ENCODE peak calls at places on chromosomes 13 and 19, in seven cellular contexts. J is NCI-H345; C is H7; S is stimulated activated effector memory CD8-positive, alpha-beta T cell treated with anti-CD3 and anti-CD28 coated beads, Interleukin-12 subunit alpha, Interleukin-12 subunit beta, amount 100 ng/mL, for 72 hours; Z is stimulated activated CD8-positive, alpha-beta memory T cell treated with anti-CD3 and anti-CD28 coated beads, Interleukin-2, amount 100 ng/mL, for 48 hours; P is activated naive CD4-positive, alpha-beta T cell treated with anti-CD3 and anti-CD28 coated beads for 36 hours; F is stimulated activated CD4-positive, alpha-beta T cell treated with anti-CD3 and anti-CD28 coated beads, TNF-alpha, amount 100 ng/mL, for 4 hours. K is an unnamed sample.

GRCh38 chr13:65638572-65639168 is 1591.5 kb downstream of the PCDH9 start:
- DNase-seq in J (no peak), C (peak; percentile 7), S (no peak), Z (no peak), P (no peak), F (no peak), K (no peak)

GRCh38 chr13:26785845-26786630 is 25.5 kb upstream of the GPR12 start:
- DNase-seq in J (peak; percentile 82), C (peak; percentile 48), S (peak; percentile 10), Z (peak; percentile 24), P (peak; percentile 70), F (peak; percentile 10), K (no peak)

GRCh38 chr19:5665781-5666513 is 14.4 kb downstream of the MICOS13 start:
- DNase-seq in J (no peak), C (no peak), S (no peak), Z (no peak), P (no peak), F (no peak), K (no peak)

GRCh38 chr13:101917475-101917810 is 465.0 kb downstream of the ITGBL1 start:
- DNase-seq in J (peak; percentile 96), C (peak; percentile 36), S (no peak), Z (no peak), P (no peak), F (no peak), K (no peak)

GRCh38 chr13:49938921-49939320 is 2.8 kb upstream of the SPRYD7 start:
- DNase-seq in J (no peak), C (no peak), S (no peak), Z (no peak), P (no peak), F (no peak), K (no peak)

GRCh38 chr19:1874554-1875185 is 10.6 kb downstream of the ABHD17A start:
- DNase-seq in J (no peak), C (no peak), S (no peak), Z (no peak), P (no peak), F (no peak), K (no peak)

GRCh38 chr19:4638828-4639530 is at the start of gene TNFAIP8L1:
- DNase-seq in J (peak; percentile 97), C (peak; percentile 100), S (peak; percentile 99), Z (peak; percentile 100), P (peak; percentile 99), F (peak; percentile 99), K (peak; percentile 100)

GRCh38 chr13:113491418-113491883 is 940 bp upstream of the DCUN1D2 start:
- DNase-seq in J (peak; percentile 2), C (peak; percentile 82), S (no peak), Z (no peak), P (no peak), F (no peak), K (no peak)

GRCh38 chr13:41053384-41053826 is 7.9 kb upstream of the WBP4 start:
- DNase-seq in J (no peak), C (no peak), S (no peak), Z (no peak), P (no peak), F (no peak), K (no peak)

GRCh38 chr13:39765801-39766463 is 110.5 kb downstream of the COG6 start:
- DNase-seq in J (peak; percentile 71), C (peak; percentile 38), S (no peak), Z (no peak), P (peak; percentile 70), F (no peak), K (no peak)

GRCh38 chr19:1862424-1863307 is 713 bp downstream of the KLF16 start:
- DNase-seq in J (peak; percentile 46), C (peak; percentile 91), S (peak; percentile 60), Z (peak; percentile 55), P (no peak), F (no peak), K (peak; percentile 61)

GRCh38 chr19:2194513-2195078 is 30.9 kb downstream of the DOT1L start:
- DNase-seq in J (no peak), C (no peak), S (no peak), Z (no peak), P (no peak), F (no peak), K (no peak)

GRCh38 chr19:51024924-51025323 is 1.5 kb downstream of the KLK11 start:
- DNase-seq in J (no peak), C (no peak), S (no peak), Z (no peak), P (no peak), F (no peak), K (no peak)

GRCh38 chr13:48489666-48490065 is 43.2 kb downstream of the RCBTB2 start:
- DNase-seq in J (no peak), C (no peak), S (no peak), Z (no peak), P (no peak), F (no peak), K (no peak)

GRCh38 chr19:2523630-2524311 is 47.8 kb downstream of the GADD45B start:
- DNase-seq in J (no peak), C (peak; percentile 66), S (no peak), Z (no peak), P (no peak), F (no peak), K (no peak)

GRCh38 chr19:6271251-6271650 is 8.5 kb downstream of the MLLT1 start:
- DNase-seq in J (no peak), C (peak; percentile 85), S (no peak), Z (no peak), P (no peak), F (no peak), K (no peak)